ENCODE peak calls at places on chromosomes 1 and 21, in eight cellular contexts. J, Q, K, Y, M, I, B and G are unnamed samples.

GRCh38 chr21:29346281-29346680 is 47.6 kb downstream of the BACH1 start:
- DNase-seq in J (no peak), Q (no peak), K (no peak), Y (no peak), M (no peak), I (no peak), B (no peak), G (no peak)

GRCh38 chr1:109613396-109614147 is 5.8 kb downstream of the GNAT2 start:
- DNase-seq in J (peak), Q (no peak), K (peak), Y (peak), M (no peak), I (no peak), B (no peak), G (no peak)

GRCh38 chr21:29301703-29302102 is 3.0 kb downstream of the BACH1 start:
- DNase-seq in J (no peak), Q (no peak), K (no peak), Y (no peak), M (no peak), I (no peak), B (no peak), G (no peak)

GRCh38 chr1:23546897-23547596 is 12.3 kb downstream of the ID3 start:
- DNase-seq in J (no peak), Q (no peak), K (no peak), Y (no peak), M (no peak), I (no peak), B (no peak), G (no peak)

GRCh38 chr1:108878678-108879077 is 1.9 kb downstream of the GPSM2 start:
- DNase-seq in J (no peak), Q (no peak), K (peak), Y (no peak), M (no peak), I (no peak), B (no peak), G (no peak)

GRCh38 chr1:44645466-44646244 is 28.6 kb downstream of the TMEM53 start:
- DNase-seq in J (peak), Q (no peak), K (peak), Y (peak), M (no peak), I (no peak), B (peak), G (no peak)

GRCh38 chr1:180515857-180516388 is 13.5 kb upstream of the ACBD6 start:
- DNase-seq in J (peak), Q (peak), K (peak), Y (peak), M (peak), I (peak), B (no peak), G (no peak)

GRCh38 chr1:182248721-182249120 is 142.9 kb downstream of the GLUL start:
- DNase-seq in J (no peak), Q (no peak), K (no peak), Y (no peak), M (no peak), I (no peak), B (no peak), G (no peak)

GRCh38 chr1:240337795-240338194 is 246.1 kb downstream of the FMN2 start:
- DNase-seq in J (peak), Q (no peak), K (peak), Y (peak), M (no peak), I (no peak), B (no peak), G (peak)

GRCh38 chr1:21295059-21295401 is 4.8 kb upstream of the ECE1 start:
- DNase-seq in J (peak), Q (no peak), K (peak), Y (peak), M (peak), I (no peak), B (no peak), G (no peak)

GRCh38 chr1:143717434-143717833 is 254.4 kb downstream of the FAM72C start:
- DNase-seq in J (no peak), Q (no peak), K (no peak), Y (no peak), M (no peak), I (no peak), B (no peak), G (no peak)

GRCh38 chr1:192632641-192633532 is 3.1 kb upstream of the RGS13 start:
- DNase-seq in J (no peak), Q (peak), K (no peak), Y (no peak), M (no peak), I (no peak), B (no peak), G (no peak)

GRCh38 chr1:192631749-192632148 is 4.2 kb upstream of the RGS13 start:
- DNase-seq in J (no peak), Q (no peak), K (no peak), Y (no peak), M (no peak), I (no peak), B (no peak), G (no peak)

GRCh38 chr1:192632188-192632587 is 3.8 kb upstream of the RGS13 start:
- DNase-seq in J (peak), Q (no peak), K (no peak), Y (peak), M (no peak), I (no peak), B (no peak), G (no peak)

GRCh38 chr1:192635041-192635440 is 906 bp upstream of the RGS13 start:
- DNase-seq in J (no peak), Q (no peak), K (no peak), Y (no peak), M (no peak), I (no peak), B (no peak), G (no peak)

DNA sequence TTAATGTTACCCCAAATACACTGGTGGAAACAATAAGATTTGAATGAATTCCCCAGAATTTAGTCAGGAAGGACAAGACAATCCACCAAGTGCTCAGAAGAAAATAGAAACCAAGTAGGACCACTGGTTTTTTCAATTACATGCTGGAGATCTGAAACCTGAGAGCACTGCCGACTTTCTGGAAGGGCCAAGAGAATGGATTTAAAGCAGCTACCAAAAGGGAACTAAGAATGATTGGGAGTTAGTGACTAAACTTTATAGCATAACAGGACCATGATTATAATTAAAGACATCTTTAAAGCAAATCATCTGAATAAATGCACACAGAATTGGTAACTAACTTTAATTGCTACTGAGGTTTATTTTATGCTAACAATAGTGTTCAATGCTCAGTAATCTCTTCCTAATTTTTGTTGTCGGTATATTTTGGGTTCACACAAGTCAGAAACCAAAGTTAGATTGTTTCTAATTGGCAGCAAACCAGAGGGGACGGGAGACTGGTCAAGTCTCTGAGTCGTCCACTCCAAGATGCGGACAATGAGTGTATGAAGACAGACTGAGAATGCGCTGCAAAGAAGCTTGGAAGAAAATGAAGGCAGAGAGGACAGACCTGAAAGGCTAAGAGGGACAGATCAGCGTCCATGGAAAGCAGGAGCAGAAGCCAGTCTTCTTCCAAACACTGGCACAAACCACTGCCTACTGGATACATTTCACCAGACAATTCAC is 2.3 kb upstream of the RGS13 start:
- DNase-seq in J (peak), Q (peak), K (peak), Y (peak), M (no peak), I (no peak), B (no peak), G (no peak)
- H3K4me3 ChIP-seq in J (no peak), Q (no peak), K (no peak), Y (no peak), M (no peak), I (no peak), B (no peak), G (no peak)

GRCh38 chr1:113388621-113389355 is 1.5 kb upstream of the MAGI3 start:
- DNase-seq in J (no peak), Q (no peak), K (peak), Y (no peak), M (no peak), I (peak), B (no peak), G (no peak)
- TF ChIP-seq CTCF in J (no peak), Q (no peak), K (no peak), Y (no peak), M (no peak), I (no peak), B (no peak), G (no peak)

GRCh38 chr1:241821363-241821762 is 26.6 kb upstream of the EXO1 start:
- DNase-seq in J (peak), Q (no peak), K (peak), Y (peak), M (no peak), I (no peak), B (no peak), G (no peak)

GRCh38 chr1:241827308-241827707 is 20.7 kb upstream of the EXO1 start:
- DNase-seq in J (no peak), Q (no peak), K (no peak), Y (no peak), M (no peak), I (peak), B (no peak), G (no peak)

GRCh38 chr1:241822846-241823245 is 25.2 kb upstream of the EXO1 start:
- DNase-seq in J (no peak), Q (no peak), K (peak), Y (no peak), M (no peak), I (no peak), B (no peak), G (no peak)

GRCh38 chr1:241825581-241825980 is 22.4 kb upstream of the EXO1 start:
- DNase-seq in J (peak), Q (no peak), K (peak), Y (peak), M (no peak), I (no peak), B (no peak), G (no peak)

GRCh38 chr1:241823925-241824324 is 24.1 kb upstream of the EXO1 start:
- DNase-seq in J (no peak), Q (no peak), K (no peak), Y (no peak), M (no peak), I (no peak), B (no peak), G (no peak)
- H3K4me3 ChIP-seq in J (no peak), Q (no peak), K (no peak), Y (no peak), M (no peak), I (no peak), B (no peak), G (no peak)

DNA sequence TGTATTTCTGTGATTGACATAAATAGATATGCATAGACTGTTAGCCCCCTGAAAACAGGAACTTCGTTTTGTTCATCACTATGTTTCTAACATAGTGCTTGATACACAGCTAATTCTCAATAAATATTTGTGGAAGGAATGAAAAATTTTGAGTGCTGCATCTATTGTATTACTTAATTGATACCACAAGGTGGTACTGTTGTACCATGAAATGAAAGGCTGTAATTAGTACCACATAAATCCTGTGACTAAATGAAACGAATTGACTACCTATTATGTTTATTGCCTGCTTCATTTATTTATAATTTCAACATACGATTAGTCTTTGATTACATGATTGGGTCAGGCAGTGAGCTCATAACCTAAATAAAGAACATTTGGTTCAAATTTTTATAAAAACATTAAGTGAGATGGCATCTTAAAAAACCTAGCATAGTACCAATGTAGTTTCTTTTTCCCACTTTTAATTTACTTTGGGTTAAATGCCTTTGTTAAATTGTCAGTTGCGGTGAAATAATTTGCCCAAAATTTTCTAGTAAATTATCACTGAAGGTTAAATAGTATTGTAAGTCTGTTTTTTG is 15.0 kb upstream of the TGFB2 start:
- DNase-seq in J (peak), Q (peak), K (peak), Y (peak), M (no peak), I (no peak), B (no peak), G (no peak)
- TF ChIP-seq CTCF in J (peak), Q (peak), K (peak), Y (peak), M (peak), I (peak), B (peak), G (peak)

GRCh38 chr1:43207229-43207853 is 35.2 kb downstream of the CFAP57 start:
- DNase-seq in J (peak), Q (no peak), K (peak), Y (peak), M (no peak), I (peak), B (no peak), G (no peak)
- H3K4me3 ChIP-seq in J (peak), Q (no peak), K (peak), Y (peak), M (no peak), I (peak), B (no peak), G (peak)